ENCODE peak calls at places on chromosomes 5 and 9, in seven cellular contexts. N, O, D, G, W, H and F are unnamed samples.

GRCh38 chr5:171543486-171543885 is 124.0 kb downstream of the FGF18 start:
- DNase-seq in N (no peak), O (no peak), D (no peak), G (no peak), W (no peak), H (no peak), F (peak)

GRCh38 chr5:15786884-15787283 is 286.9 kb downstream of the FBXL7 start:
- DNase-seq in N (no peak), O (no peak), D (no peak), G (no peak), W (no peak), H (no peak), F (no peak)

GRCh38 chr5:6902094-6902493 is 188.9 kb downstream of the TENT4A start:
- DNase-seq in N (no peak), O (no peak), D (no peak), G (no peak), W (no peak), H (no peak), F (no peak)

GRCh38 chr5:16253856-16254255 is 74.3 kb upstream of the MARCHF11 start:
- DNase-seq in N (no peak), O (no peak), D (no peak), G (no peak), W (no peak), H (no peak), F (no peak)

GRCh38 chr5:139708877-139709586 is 60.9 kb downstream of the CXXC5 start:
- DNase-seq in N (no peak), O (peak), D (no peak), G (peak), W (peak), H (peak), F (peak)

GRCh38 chr9:114503009-114503408 is 2.3 kb downstream of the WHRN start:
- DNase-seq in N (no peak), O (no peak), D (no peak), G (no peak), W (no peak), H (no peak), F (no peak)

GRCh38 chr5:60674670-60675069 is 25.3 kb downstream of the DEPDC1B start:
- DNase-seq in N (no peak), O (no peak), D (no peak), G (no peak), W (no peak), H (no peak), F (no peak)

GRCh38 chr9:97447030-97447429 is 35.1 kb downstream of the TDRD7 start:
- DNase-seq in N (no peak), O (no peak), D (no peak), G (no peak), W (no peak), H (no peak), F (no peak)

GRCh38 chr9:93634311-93635185 is 58.2 kb downstream of the PHF2 start:
- DNase-seq in N (no peak), O (no peak), D (no peak), G (no peak), W (no peak), H (no peak), F (no peak)

GRCh38 chr5:17096975-17097695 is 120.3 kb upstream of the BASP1 start:
- DNase-seq in N (no peak), O (peak), D (no peak), G (no peak), W (peak), H (no peak), F (no peak)

GRCh38 chr9:7075154-7075553 is 317.4 kb downstream of the KDM4C start:
- DNase-seq in N (no peak), O (no peak), D (no peak), G (no peak), W (peak), H (no peak), F (no peak)

GRCh38 chr5:141513021-141513626 is 24.2 kb downstream of the PCDHGC5 start:
- DNase-seq in N (no peak), O (no peak), D (no peak), G (no peak), W (peak), H (peak), F (peak)

GRCh38 chr9:133770076-133770777 is 32.1 kb upstream of the SARDH start:
- DNase-seq in N (no peak), O (no peak), D (peak), G (no peak), W (no peak), H (no peak), F (no peak)

GRCh38 chr9:127876764-127877562 is 512 bp downstream of the AK1 start:
- DNase-seq in N (no peak), O (no peak), D (no peak), G (no peak), W (no peak), H (peak), F (peak)

GRCh38 chr9:135035781-135036760 is 51.4 kb upstream of the OLFM1 start:
- DNase-seq in N (no peak), O (no peak), D (no peak), G (no peak), W (no peak), H (no peak), F (no peak)

GRCh38 chr5:55625913-55626312 is 86.2 kb downstream of the SLC38A9 start:
- DNase-seq in N (no peak), O (no peak), D (no peak), G (no peak), W (no peak), H (no peak), F (no peak)